ENCODE peak calls at places on chromosomes 16 and 17, in five cellular contexts. Y is heart right ventricle; I is nucleus accumbens; N is stimulated activated CD4-positive, alpha-beta T cell treated with anti-CD3 and anti-CD28 coated beads, Interleukin-2, amount 100 ng/mL, for 24 hours; D is NCI-H1930. R is an unnamed sample.

GRCh38 chr17:80279895-80280294 is 19.2 kb downstream of the RNF213 start:
- DNase-seq in Y (peak; percentile 65), I (peak; percentile 55), N (no peak), D (no peak), R (no peak)

GRCh38 chr17:27481327-27481726 is 25.1 kb downstream of the KSR1 start:
- DNase-seq in Y (no peak), I (no peak), N (peak; percentile 37), D (no peak), R (peak; percentile 49)

GRCh38 chr17:39261286-39261685 is 35.5 kb upstream of the STAC2 start:
- DNase-seq in Y (no peak), I (no peak), N (peak; percentile 55), D (no peak), R (no peak)

GRCh38 chr17:15490634-15491261 is 23.3 kb upstream of the CDRT4 start:
- DNase-seq in Y (peak; percentile 63), I (peak; percentile 71), N (peak; percentile 28), D (no peak), R (peak; percentile 69)

GRCh38 chr16:16915771-16916170 is 536.8 kb downstream of the NPIPA7 start:
- DNase-seq in Y (no peak), I (no peak), N (no peak), D (no peak), R (no peak)

GRCh38 chr17:77425791-77426641 is 285.2 kb downstream of the SEC14L1 start:
- DNase-seq in Y (no peak), I (no peak), N (no peak), D (no peak), R (no peak)

GRCh38 chr17:40524243-40524965 is 23.0 kb upstream of the TNS4 start:
- DNase-seq in Y (no peak), I (no peak), N (no peak), D (no peak), R (no peak)

GRCh38 chr16:56246051-56246817 is 54.9 kb downstream of the GNAO1 start:
- DNase-seq in Y (no peak), I (peak; percentile 86), N (no peak), D (no peak), R (no peak)

GRCh38 chr17:49438439-49438861 is 23.8 kb upstream of the PHB1 start:
- DNase-seq in Y (no peak), I (no peak), N (no peak), D (no peak), R (no peak)

GRCh38 chr17:7950578-7950977 is 18.6 kb downstream of the CNTROB start:
- DNase-seq in Y (no peak), I (no peak), N (no peak), D (no peak), R (no peak)

GRCh38 chr17:80431246-80432195 is 16.6 kb downstream of the ENDOV start:
- DNase-seq in Y (no peak), I (no peak), N (no peak), D (no peak), R (no peak)

GRCh38 chr17:413016-413350 is 60.4 kb upstream of the RPH3AL start:
- DNase-seq in Y (no peak), I (no peak), N (peak; percentile 35), D (no peak), R (no peak)

GRCh38 chr17:61159415-61159814 is 240.2 kb upstream of the TBX2 start:
- DNase-seq in Y (no peak), I (no peak), N (no peak), D (no peak), R (no peak)

GRCh38 chr17:76000016-76000754 is 470 bp upstream of the CDK3 start:
- DNase-seq in Y (no peak), I (peak; percentile 28), N (peak; percentile 79), D (peak; percentile 71), R (peak; percentile 54)

GRCh38 chr17:18186271-18186982 is 2.8 kb downstream of the ALKBH5 start:
- DNase-seq in Y (no peak), I (peak; percentile 25), N (no peak), D (no peak), R (no peak)

GRCh38 chr16:3696425-3697218 is 20.7 kb downstream of the TRAP1 start:
- DNase-seq in Y (no peak), I (no peak), N (no peak), D (no peak), R (no peak)

GRCh38 chr17:37742762-37743611 is 1.9 kb downstream of the HNF1B start:
- DNase-seq in Y (no peak), I (no peak), N (peak; percentile 14), D (no peak), R (no peak)

GRCh38 chr16:83538707-83539106 is 269.1 kb upstream of the HSBP1 start:
- DNase-seq in Y (no peak), I (no peak), N (no peak), D (no peak), R (no peak)

GRCh38 chr16:23640669-23640958 is 496 bp downstream of the PALB2 start:
- DNase-seq in Y (no peak), I (no peak), N (no peak), D (no peak), R (no peak)

GRCh38 chr17:57999496-58000017 is 7.5 kb downstream of the SRSF1 start:
- DNase-seq in Y (no peak), I (no peak), N (no peak), D (peak; percentile 77), R (no peak)

GRCh38 chr17:44376124-44376523 is 12.5 kb upstream of the FAM171A2 start:
- DNase-seq in Y (peak; percentile 64), I (peak; percentile 57), N (peak; percentile 33), D (no peak), R (no peak)